ENCODE peak calls at places on chromosomes 7 and 10, in five cellular contexts. J is trophoblast cell; C is activated naive CD4-positive, alpha-beta T cell; S is GM06990; Q is T-helper 17 cell. O is an unnamed sample.

GRCh38 chr7:41224063-41224763 is 478.7 kb downstream of the INHBA start:
- DNase-seq in J (peak; percentile 97), C (no peak), S (no peak), Q (no peak), O (no peak)

GRCh38 chr7:20290505-20291111 is 40.1 kb upstream of the ITGB8 start:
- DNase-seq in J (no peak), C (no peak), S (no peak), Q (no peak), O (no peak)

GRCh38 chr10:61803269-61803668 is 98.2 kb upstream of the ARID5B start:
- DNase-seq in J (no peak), C (no peak), S (no peak), Q (no peak), O (no peak)

GRCh38 chr7:26958834-26959233 is 94.4 kb upstream of the SKAP2 start:
- DNase-seq in J (no peak), C (no peak), S (no peak), Q (no peak), O (no peak)

GRCh38 chr10:31660301-31660700 is 268.3 kb downstream of the ARHGAP12 start:
- DNase-seq in J (peak; percentile 14), C (no peak), S (no peak), Q (no peak), O (no peak)

GRCh38 chr7:25820432-25821040 is 331.5 kb upstream of the NFE2L3 start:
- DNase-seq in J (peak; percentile 47), C (no peak), S (no peak), Q (no peak), O (peak; percentile 10)

GRCh38 chr7:147311332-147311731 is 1194.7 kb downstream of the CNTNAP2 start:
- DNase-seq in J (no peak), C (no peak), S (no peak), Q (no peak), O (no peak)

GRCh38 chr7:152597514-152597913 is 78.4 kb downstream of the XRCC2 start:
- DNase-seq in J (no peak), C (no peak), S (no peak), Q (no peak), O (no peak)

GRCh38 chr10:101774589-101775272 is 1.2 kb downstream of the FGF8 start:
- DNase-seq in J (no peak), C (no peak), S (no peak), Q (no peak), O (no peak)

GRCh38 chr10:79947083-79947415 is 1.9 kb downstream of the SFTPD start:
- DNase-seq in J (peak; percentile 66), C (no peak), S (no peak), Q (no peak), O (no peak)

GRCh38 chr7:156781972-156782371 is 111.0 kb downstream of the LMBR1 start:
- DNase-seq in J (no peak), C (no peak), S (no peak), Q (no peak), O (no peak)

GRCh38 chr10:127993281-127993680 is 86.4 kb downstream of the PTPRE start:
- DNase-seq in J (no peak), C (no peak), S (no peak), Q (no peak), O (no peak)

GRCh38 chr10:49323896-49324270 is 24.9 kb downstream of the C10orf71 start:
- DNase-seq in J (no peak), C (no peak), S (no peak), Q (no peak), O (no peak)

GRCh38 chr10:127904931-127905622 is 1.8 kb upstream of the PTPRE start:
- DNase-seq in J (no peak), C (no peak), S (no peak), Q (no peak), O (no peak)

GRCh38 chr10:78755877-78756455 is 312.8 kb upstream of the ZMIZ1 start:
- DNase-seq in J (no peak), C (no peak), S (no peak), Q (no peak), O (no peak)

GRCh38 chr10:78149193-78149592 is 115.5 kb downstream of the RPS24 start:
- DNase-seq in J (peak; percentile 71), C (no peak), S (no peak), Q (no peak), O (no peak)

GRCh38 chr7:29610031-29610490 is 46.4 kb downstream of the PRR15 start:
- DNase-seq in J (no peak), C (no peak), S (no peak), Q (no peak), O (no peak)

GRCh38 chr7:19146699-19147098 is 1.5 kb upstream of the FERD3L start:
- DNase-seq in J (peak; percentile 14), C (no peak), S (no peak), Q (no peak), O (peak; percentile 1)

GRCh38 chr7:46610746-46611145 is 689.7 kb upstream of the IGFBP3 start:
- DNase-seq in J (no peak), C (no peak), S (no peak), Q (no peak), O (no peak)

GRCh38 chr10:79402951-79403350 is 42.5 kb downstream of the ZCCHC24 start:
- DNase-seq in J (no peak), C (no peak), S (no peak), Q (no peak), O (no peak)

GRCh38 chr10:48309711-48310226 is 3.3 kb downstream of the MAPK8 start:
- DNase-seq in J (peak; percentile 96), C (no peak), S (no peak), Q (no peak), O (no peak)

GRCh38 chr7:123823898-123824753 is 20.8 kb upstream of the HYAL4 start:
- DNase-seq in J (no peak), C (no peak), S (peak; percentile 21), Q (no peak), O (no peak)

GRCh38 chr10:110576220-110576619 is 8.7 kb downstream of the SMC3 start:
- DNase-seq in J (no peak), C (no peak), S (no peak), Q (no peak), O (no peak)

GRCh38 chr10:71536332-71536731 is 139.6 kb downstream of the CDH23 start:
- DNase-seq in J (no peak), C (no peak), S (no peak), Q (no peak), O (no peak)

GRCh38 chr7:30755384-30756154 is 3.6 kb downstream of the INMT start:
- DNase-seq in J (peak; percentile 77), C (no peak), S (no peak), Q (no peak), O (no peak)

GRCh38 chr10:14952851-14953451 is 945 bp downstream of the DCLRE1C start:
- DNase-seq in J (no peak), C (no peak), S (no peak), Q (no peak), O (no peak)

GRCh38 chr7:55013851-55014250 is 5.0 kb upstream of the EGFR start:
- DNase-seq in J (peak; percentile 85), C (no peak), S (no peak), Q (no peak), O (no peak)

GRCh38 chr7:2031496-2031895 is 201.2 kb downstream of the MAD1L1 start:
- DNase-seq in J (no peak), C (no peak), S (no peak), Q (no peak), O (no peak)

GRCh38 chr7:111753968-111754367 is 191.7 kb upstream of the IMMP2L start:
- DNase-seq in J (no peak), C (no peak), S (no peak), Q (no peak), O (no peak)

GRCh38 chr7:100983451-100984187 is 14.3 kb downstream of the MUC12 start:
- DNase-seq in J (peak; percentile 97), C (no peak), S (no peak), Q (no peak), O (no peak)

GRCh38 chr10:47412869-47413268 is 28.8 kb upstream of the ZNF488 start:
- DNase-seq in J (no peak), C (no peak), S (no peak), Q (no peak), O (no peak)

GRCh38 chr7:101718747-101719260 is 89.7 kb upstream of the MYL10 start:
- DNase-seq in J (no peak), C (no peak), S (no peak), Q (no peak), O (no peak)

GRCh38 chr10:131748831-131749766 is 151.7 kb upstream of the PPP2R2D start:
- DNase-seq in J (no peak), C (no peak), S (no peak), Q (no peak), O (no peak)

GRCh38 chr7:143884978-143885559 is 16.9 kb downstream of the TCAF1 start:
- DNase-seq in J (no peak), C (no peak), S (peak; percentile 74), Q (no peak), O (no peak)

O was measured in Jurkat, Clone E6-1.